ENCODE peak calls at places on chromosomes 16 and 17, in six cellular contexts. U is fibroblast of the aortic adventitia, E is upper lobe of left lung, Q is cardiac fibroblast, Z is AG10803, N is HCT116. J is an unnamed sample.

GRCh38 chr17:40301315-40301714 is 7.7 kb upstream of the RARA start:
- DNase-seq in U (no peak), E (no peak), Q (no peak), Z (no peak), N (no peak), J (no peak)

GRCh38 chr17:46889992-46890564 is 32.9 kb upstream of the GOSR2 start:
- DNase-seq in U (no peak), E (no peak), Q (no peak), Z (no peak), N (no peak), J (no peak)

GRCh38 chr16:89863741-89864391 is 9.5 kb upstream of the TCF25 start:
- DNase-seq in U (peak), E (no peak), Q (peak), Z (peak), N (no peak), J (no peak)

GRCh38 chr16:53829186-53829747 is 125.3 kb downstream of the FTO start:
- DNase-seq in U (peak), E (no peak), Q (peak), Z (peak), N (no peak), J (no peak)

GRCh38 chr16:9092282-9092962 is 978 bp downstream of the HAPSTR1 start:
- DNase-seq in U (no peak), E (peak), Q (no peak), Z (no peak), N (no peak), J (no peak)

GRCh38 chr16:14309906-14310305 is 238.8 kb downstream of the MRTFB start:
- DNase-seq in U (peak), E (no peak), Q (peak), Z (peak), N (no peak), J (no peak)

GRCh38 chr17:14306602-14307001 is 5.7 kb downstream of the HS3ST3B1 start:
- DNase-seq in U (peak), E (no peak), Q (no peak), Z (peak), N (no peak), J (no peak)

GRCh38 chr17:63476494-63476856 is 386 bp upstream of the ACE start:
- DNase-seq in U (no peak), E (peak), Q (no peak), Z (no peak), N (no peak), J (no peak)

GRCh38 chr16:11334831-11335404 is 10.3 kb upstream of the RMI2 start:
- DNase-seq in U (no peak), E (no peak), Q (no peak), Z (no peak), N (no peak), J (no peak)

GRCh38 chr16:81261049-81261648 is 22.7 kb downstream of the BCO1 start:
- DNase-seq in U (peak), E (no peak), Q (no peak), Z (peak), N (peak), J (peak)

GRCh38 chr17:49443862-49444261 is 29.2 kb upstream of the PHB1 start:
- DNase-seq in U (peak), E (no peak), Q (peak), Z (peak), N (no peak), J (no peak)

GRCh38 chr16:78240459-78241222 is 141.2 kb downstream of the WWOX start:
- DNase-seq in U (no peak), E (no peak), Q (no peak), Z (no peak), N (no peak), J (no peak)

GRCh38 chr16:19384656-19385055 is 33.0 kb upstream of the TMC5 start:
- DNase-seq in U (no peak), E (peak), Q (no peak), Z (no peak), N (peak), J (no peak)

GRCh38 chr17:51166987-51167931 is 1.0 kb downstream of the NME2 start:
- DNase-seq in U (peak), E (peak), Q (peak), Z (peak), N (no peak), J (no peak)

GRCh38 chr16:13607289-13607688 is 312.7 kb upstream of the ERCC4 start:
- DNase-seq in U (no peak), E (no peak), Q (no peak), Z (no peak), N (no peak), J (no peak)

GRCh38 chr16:4379001-4379688 is 7.5 kb downstream of the VASN start:
- DNase-seq in U (no peak), E (peak), Q (no peak), Z (no peak), N (no peak), J (no peak)

GRCh38 chr17:69269174-69269998 is 40.8 kb upstream of the ABCA10 start:
- DNase-seq in U (peak), E (no peak), Q (peak), Z (peak), N (no peak), J (no peak)

GRCh38 chr17:27086526-27086925 is 207.4 kb upstream of the WSB1 start:
- DNase-seq in U (no peak), E (no peak), Q (no peak), Z (no peak), N (no peak), J (no peak)

GRCh38 chr16:31710134-31710533 is 163.5 kb upstream of the ZNF267 start:
- DNase-seq in U (no peak), E (no peak), Q (no peak), Z (no peak), N (no peak), J (no peak)

GRCh38 chr16:87550510-87550961 is 51.8 kb upstream of the JPH3 start:
- DNase-seq in U (no peak), E (peak), Q (no peak), Z (no peak), N (no peak), J (no peak)

GRCh38 chr16:47461598-47462266 is 601 bp downstream of the PHKB start:
- DNase-seq in U (peak), E (no peak), Q (peak), Z (peak), N (peak), J (peak)

GRCh38 chr17:31490991-31491793 is 99.7 kb downstream of the RAB11FIP4 start:
- DNase-seq in U (no peak), E (no peak), Q (no peak), Z (no peak), N (no peak), J (no peak)

GRCh38 chr17:48543854-48544355 is 1.0 kb downstream of the HOXB2 start:
- DNase-seq in U (peak), E (peak), Q (no peak), Z (no peak), N (no peak), J (no peak)

GRCh38 chr16:52993179-52993578 is 59.5 kb downstream of the CHD9NB start:
- DNase-seq in U (no peak), E (no peak), Q (no peak), Z (no peak), N (no peak), J (no peak)

GRCh38 chr16:24841291-24841690 is 4.5 kb upstream of the SLC5A11 start:
- DNase-seq in U (no peak), E (no peak), Q (no peak), Z (no peak), N (no peak), J (no peak)

GRCh38 chr16:49763826-49764225 is 92.1 kb downstream of the ZNF423 start:
- DNase-seq in U (no peak), E (no peak), Q (peak), Z (no peak), N (no peak), J (no peak)

GRCh38 chr17:17119533-17119932 is 77.3 kb downstream of the MPRIP start:
- DNase-seq in U (peak), E (no peak), Q (peak), Z (peak), N (no peak), J (peak)

GRCh38 chr16:11036868-11037410 is 92.6 kb downstream of the CLEC16A start:
- DNase-seq in U (no peak), E (no peak), Q (no peak), Z (no peak), N (no peak), J (no peak)

GRCh38 chr17:37280841-37281240 is 94.9 kb upstream of the C17orf78 start:
- DNase-seq in U (no peak), E (no peak), Q (no peak), Z (no peak), N (no peak), J (no peak)

GRCh38 chr16:660459-661183 is 7.3 kb upstream of the RHOT2 start:
- DNase-seq in U (peak), E (peak), Q (peak), Z (peak), N (peak), J (no peak)

GRCh38 chr16:87918866-87919680 is 17.3 kb downstream of the CA5A start:
- DNase-seq in U (peak), E (no peak), Q (no peak), Z (peak), N (no peak), J (no peak)

GRCh38 chr17:20073056-20073979 is 64.2 kb downstream of the SPECC1 start:
- DNase-seq in U (peak), E (no peak), Q (peak), Z (peak), N (no peak), J (peak)
- H3K4me3 ChIP-seq in U (no peak), E (peak), Q (no peak), Z (no peak), N (no peak), J (peak)

DNA sequence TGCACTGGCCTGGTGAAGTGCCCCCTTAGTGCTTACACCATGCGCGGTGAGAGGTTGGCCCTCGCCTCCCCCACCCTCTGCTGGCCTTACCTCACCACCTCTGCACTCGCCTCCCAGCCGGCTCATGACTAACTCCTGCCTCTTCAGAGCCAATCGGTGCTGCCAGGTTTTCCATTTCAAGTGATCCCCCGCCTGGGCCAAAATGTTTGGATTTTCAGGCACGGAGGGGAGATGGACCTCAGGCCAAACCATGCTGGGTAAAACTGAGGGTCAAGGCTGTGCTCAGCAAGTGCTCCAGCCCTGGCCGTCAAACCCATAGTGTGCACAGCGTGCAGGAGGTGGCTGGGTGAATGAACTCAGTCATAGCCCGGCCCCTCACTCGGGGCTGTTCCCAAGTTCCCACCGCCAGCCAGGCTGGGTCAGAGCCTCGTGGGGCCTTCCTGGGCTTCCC is 175.4 kb downstream of the SEC14L1 start:
- DNase-seq in U (peak), E (no peak), Q (peak), Z (peak), N (no peak), J (no peak)
- H3K4me3 ChIP-seq in U (no peak), E (no peak), Q (no peak), Z (no peak), N (no peak), J (no peak)

GRCh38 chr17:81390029-81390428 is 5.2 kb upstream of the BAHCC1 start:
- DNase-seq in U (no peak), E (peak), Q (no peak), Z (no peak), N (no peak), J (no peak)

GRCh38 chr17:81391964-81392908 is 3.0 kb upstream of the BAHCC1 start:
- DNase-seq in U (peak), E (peak), Q (peak), Z (peak), N (no peak), J (no peak)

GRCh38 chr17:81392909-81393654 is 2.2 kb upstream of the BAHCC1 start:
- DNase-seq in U (no peak), E (peak), Q (peak), Z (peak), N (no peak), J (no peak)

GRCh38 chr17:81390436-81391214 is 4.6 kb upstream of the BAHCC1 start:
- DNase-seq in U (no peak), E (peak), Q (no peak), Z (no peak), N (no peak), J (no peak)

DNA sequence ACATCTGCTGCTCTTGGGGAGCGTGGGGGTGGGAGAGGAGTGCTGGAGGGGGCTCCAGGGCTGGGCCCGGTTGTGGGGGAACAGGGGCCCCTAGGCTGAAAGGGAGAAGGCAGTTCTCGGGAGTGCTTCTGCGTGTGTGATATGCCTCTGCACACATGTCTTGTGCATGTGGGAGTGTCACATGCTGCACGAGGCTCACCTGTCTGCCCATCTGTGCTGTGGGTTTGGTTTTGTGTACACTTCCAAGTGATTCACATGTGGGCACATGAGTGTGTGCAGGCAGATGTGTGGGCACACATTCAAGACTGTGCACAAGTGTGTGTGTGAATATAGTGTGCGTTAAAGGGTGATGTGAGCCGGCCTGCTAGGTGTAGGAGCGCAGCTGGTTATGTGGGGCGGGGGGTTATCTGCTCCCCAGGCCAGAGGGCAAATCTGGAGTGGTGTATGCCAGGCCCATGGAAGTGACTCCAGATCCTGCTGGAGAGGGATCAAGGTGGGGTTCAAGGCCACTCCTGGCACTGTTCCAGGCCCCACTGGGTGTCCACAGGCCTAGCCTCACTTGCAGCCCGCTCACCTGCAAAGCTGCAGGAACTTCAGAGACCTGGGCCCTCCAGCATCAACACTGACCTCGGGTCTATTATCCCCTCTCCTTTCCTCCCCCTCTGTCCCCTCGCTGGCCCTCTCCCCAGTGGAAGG is 3.8 kb upstream of the BAHCC1 start:
- DNase-seq in U (no peak), E (peak), Q (no peak), Z (no peak), N (no peak), J (no peak)
- H3K4me3 ChIP-seq in U (peak), E (peak), Q (no peak), Z (peak), N (no peak), J (no peak)

GRCh38 chr16:84529607-84530006 is 25.1 kb upstream of the MEAK7 start:
- DNase-seq in U (no peak), E (no peak), Q (no peak), Z (no peak), N (no peak), J (no peak)

GRCh38 chr16:84527486-84528269 is 23.2 kb upstream of the MEAK7 start:
- DNase-seq in U (peak), E (no peak), Q (peak), Z (no peak), N (no peak), J (no peak)

GRCh38 chr16:84528317-84528716 is 23.9 kb upstream of the MEAK7 start:
- DNase-seq in U (no peak), E (no peak), Q (no peak), Z (no peak), N (no peak), J (no peak)

GRCh38 chr16:84524346-84524920 is 20.0 kb upstream of the MEAK7 start:
- DNase-seq in U (no peak), E (no peak), Q (no peak), Z (no peak), N (no peak), J (peak)

GRCh38 chr16:84526794-84527485 is 22.5 kb upstream of the MEAK7 start:
- DNase-seq in U (peak), E (no peak), Q (peak), Z (peak), N (no peak), J (no peak)
- H3K4me3 ChIP-seq in U (no peak), E (no peak), Q (no peak), Z (no peak), N (no peak), J (no peak)

J was measured in Jurkat, Clone E6-1.